ENCODE peak calls at places on chromosomes 5 and 9, in seven cellular contexts. Z is stimulated activated CD8-positive, alpha-beta memory T cell treated with anti-CD3 and anti-CD28 coated beads, Interleukin-12 subunit alpha, Interleukin-12 subunit beta, amount 100 ng/mL, for 1 hour; X is A673; W is GM23338; H is heart right ventricle; I is HCT116; B is left cardiac atrium. E is an unnamed sample.
A peak's percentile ranks its signal among the peaks of the same experiment; 100 is the strongest.

GRCh38 chr9:129584136-129584535 is 36.8 kb downstream of the C9orf50 start:
- DNase-seq in Z (peak; percentile 39), X (peak; percentile 89), W (peak; percentile 92), H (peak; percentile 83), I (peak; percentile 85), B (peak; percentile 69), E (peak; percentile 82)

GRCh38 chr9:109230277-109230676 is 63.2 kb upstream of the FRRS1L start:
- DNase-seq in Z (no peak), X (no peak), W (no peak), H (no peak), I (no peak), B (no peak), E (no peak)

GRCh38 chr5:151770383-151771258 is 1.1 kb upstream of the G3BP1 start:
- DNase-seq in Z (no peak), X (peak; percentile 72), W (peak; percentile 92), H (peak; percentile 82), I (no peak), B (peak; percentile 86), E (peak; percentile 38)

GRCh38 chr9:76452839-76453238 is 6.1 kb upstream of the GCNT1 start:
- DNase-seq in Z (no peak), X (no peak), W (peak; percentile 36), H (no peak), I (no peak), B (no peak), E (no peak)

GRCh38 chr9:129888085-129888808 is 53.0 kb downstream of the USP20 start:
- DNase-seq in Z (peak; percentile 80), X (no peak), W (no peak), H (peak; percentile 43), I (no peak), B (peak; percentile 49), E (peak; percentile 75)

GRCh38 chr5:181204561-181205401 is at the start of gene TRIM7:
- DNase-seq in Z (no peak), X (no peak), W (peak; percentile 60), H (peak; percentile 40), I (no peak), B (peak; percentile 71), E (peak; percentile 37)

GRCh38 chr5:107593009-107593408 is 77.7 kb downstream of the EFNA5 start:
- DNase-seq in Z (no peak), X (no peak), W (no peak), H (no peak), I (no peak), B (no peak), E (no peak)

GRCh38 chr5:20678814-20679298 is 690.9 kb upstream of the CDH18 start:
- DNase-seq in Z (no peak), X (peak; percentile 40), W (no peak), H (no peak), I (no peak), B (no peak), E (no peak)

GRCh38 chr9:71736236-71736635 is 32.1 kb downstream of the CEMIP2 start:
- DNase-seq in Z (no peak), X (no peak), W (no peak), H (no peak), I (no peak), B (no peak), E (no peak)